ENCODE peak calls at places on chromosomes 4 and X, in four cellular contexts. M, D, W and A are unnamed samples. For H3K4me1, the result is how much of the 10 kb centered on the place peaks cover.

GRCh38 chr4:167903291-167903721 is 189.0 kb upstream of the ANXA10 start:
- DNase-seq in M (no peak), D (peak), W (peak), A (no peak)

GRCh38 chr4:166816901-166817300 is 417.4 kb downstream of the SPOCK3 start:
- DNase-seq in M (no peak), D (no peak), W (peak), A (no peak)

GRCh38 chrX:104913348-104913747 is 307.1 kb downstream of the TEX13A start:
- DNase-seq in M (no peak), D (no peak), W (peak), A (no peak)

GRCh38 chrX:151875270-151876026 is 37.2 kb upstream of the MAGEA4 start:
- DNase-seq in M (no peak), D (no peak), W (no peak), A (no peak)

GRCh38 chr4:55358668-55359067 is 12.6 kb downstream of the SRD5A3 start:
- DNase-seq in M (no peak), D (no peak), W (peak), A (no peak)

GRCh38 chr4:158051401-158052235 is 121.2 kb downstream of the GASK1B start:
- DNase-seq in M (peak), D (no peak), W (peak), A (no peak)

GRCh38 chr4:27018076-27018475 is 157.4 kb downstream of the STIM2 start:
- DNase-seq in M (no peak), D (no peak), W (no peak), A (no peak)

GRCh38 chrX:275967-276587 is 5.1 kb upstream of the PLCXD1 start:
- DNase-seq in M (peak), D (peak), W (peak), A (peak)

GRCh38 chr4:23337292-23337691 is 552.6 kb downstream of the PPARGC1A start:
- DNase-seq in M (no peak), D (no peak), W (no peak), A (no peak)

DNA sequence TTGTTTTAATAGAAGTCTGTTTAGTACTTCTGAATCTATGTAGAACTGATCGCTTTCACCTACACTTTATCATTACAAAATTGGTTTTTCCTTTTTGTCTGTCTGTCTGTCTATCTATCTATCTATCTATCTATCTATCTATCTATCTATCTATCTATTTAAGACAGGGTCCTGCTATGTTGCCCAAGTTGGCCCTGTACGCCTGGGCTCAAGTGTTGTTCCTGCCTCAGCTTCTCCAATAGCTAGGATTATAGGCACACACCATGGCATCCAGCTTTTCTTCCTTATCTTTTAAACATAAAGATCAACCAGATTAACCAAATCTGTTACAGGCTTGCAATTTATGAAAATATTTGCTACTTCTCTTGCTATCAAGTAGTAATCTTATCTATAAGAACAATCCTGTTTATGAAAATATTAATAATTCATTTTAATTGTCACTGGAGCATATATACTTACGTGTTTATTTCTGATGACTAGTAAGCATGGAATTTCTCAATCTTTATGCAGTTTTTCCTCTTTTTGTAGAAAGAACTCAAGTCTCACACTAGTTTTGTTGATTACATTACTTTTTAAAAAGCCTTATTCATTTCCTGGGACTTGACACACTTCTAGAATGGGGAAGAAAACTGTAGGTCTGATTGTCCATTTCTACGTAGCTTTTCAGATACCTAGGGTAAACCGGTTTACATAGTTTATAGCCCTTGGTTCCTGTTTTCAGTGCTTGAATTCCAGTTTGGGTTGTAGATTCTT is 24.6 kb downstream of the KIAA0232 start:
- DNase-seq in M (no peak), D (no peak), W (peak), A (no peak)
- H3K4me1 ChIP-seq in M (under half), D (under half), W (under half), A (under half)

GRCh38 chrX:101080326-101080725 is 1.6 kb downstream of the TMEM35A start:
- DNase-seq in M (no peak), D (no peak), W (no peak), A (no peak)
- H3K4me3 ChIP-seq in M (no peak), D (no peak), W (no peak), A (no peak)

DNA sequence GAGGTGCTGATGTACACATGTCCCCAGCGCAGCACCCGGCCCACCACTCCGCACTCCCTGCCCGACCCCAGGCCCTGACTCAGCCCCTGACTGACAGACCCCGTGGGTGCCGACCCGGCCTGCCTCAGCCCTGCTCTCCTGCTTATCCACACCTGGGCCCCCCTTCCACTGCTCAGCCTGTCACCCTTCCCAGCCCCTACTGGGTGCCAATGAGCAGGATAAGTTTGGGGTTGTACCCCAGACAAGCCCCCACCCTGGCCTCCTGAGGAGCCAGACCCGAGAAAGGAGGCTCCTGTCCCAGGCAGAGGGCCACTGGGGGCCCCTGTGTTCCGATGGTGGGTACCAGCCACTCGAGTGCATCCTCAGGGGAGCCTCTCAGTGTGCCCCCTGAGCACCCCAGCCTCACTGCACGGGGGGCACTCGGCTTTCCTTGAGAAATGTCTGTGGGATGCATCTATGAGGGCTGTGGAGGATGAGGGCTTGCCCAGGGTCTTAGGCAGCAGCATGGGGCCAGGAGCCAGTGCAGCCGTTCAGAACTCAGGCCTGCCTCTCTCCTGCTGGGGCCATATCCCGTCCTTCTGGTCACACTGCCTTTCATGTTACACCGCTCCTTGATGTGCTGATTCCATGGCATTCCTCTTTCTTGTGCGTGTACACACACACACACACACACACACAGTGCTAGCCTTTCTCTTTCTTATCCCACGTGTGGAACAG is 220.0 kb upstream of the PSAPL1 start:
- DNase-seq in M (peak), D (no peak), W (peak), A (peak)
- H3K4me1 ChIP-seq in M (under half), D (under half), W (under half), A (under half)

DNA sequence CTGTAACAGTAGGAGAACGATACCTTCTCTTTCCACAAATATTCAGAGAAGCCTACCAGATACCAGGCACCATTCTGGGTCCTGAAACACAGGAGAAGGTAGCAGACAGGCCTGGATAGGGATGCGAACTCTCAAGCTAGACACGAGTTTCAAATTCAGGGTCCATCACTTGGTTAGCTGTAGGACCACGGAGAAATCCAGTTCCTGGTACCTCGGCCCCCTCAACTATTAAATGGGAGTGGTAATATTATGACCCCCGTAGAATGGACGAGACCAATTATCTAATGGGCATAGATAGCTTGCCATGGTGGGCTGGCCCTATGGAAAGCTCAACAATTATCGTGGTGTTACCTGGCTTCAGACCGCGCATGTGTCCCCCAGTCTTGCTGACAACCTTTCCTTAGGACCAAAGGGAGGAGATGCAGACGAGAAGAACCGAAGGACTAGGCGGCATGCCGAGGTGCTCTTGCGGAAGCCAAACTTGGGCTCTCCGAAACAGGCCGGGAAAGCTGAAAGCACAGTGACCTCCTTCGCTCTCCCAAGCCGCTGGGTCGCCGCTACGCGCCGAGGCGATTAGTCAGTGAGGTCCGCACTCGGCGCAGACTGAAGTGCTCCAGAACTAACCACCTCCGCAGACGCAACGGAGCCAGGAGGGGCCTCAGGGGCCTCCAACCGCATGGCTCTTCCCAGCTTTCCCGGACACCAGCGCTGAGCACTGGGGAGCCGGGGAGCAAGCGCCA is 19.6 kb downstream of the NKX3-2 start:
- DNase-seq in M (peak), D (no peak), W (peak), A (peak)
- H3K4me3 ChIP-seq in M (no peak), D (no peak), W (no peak), A (no peak)

DNA sequence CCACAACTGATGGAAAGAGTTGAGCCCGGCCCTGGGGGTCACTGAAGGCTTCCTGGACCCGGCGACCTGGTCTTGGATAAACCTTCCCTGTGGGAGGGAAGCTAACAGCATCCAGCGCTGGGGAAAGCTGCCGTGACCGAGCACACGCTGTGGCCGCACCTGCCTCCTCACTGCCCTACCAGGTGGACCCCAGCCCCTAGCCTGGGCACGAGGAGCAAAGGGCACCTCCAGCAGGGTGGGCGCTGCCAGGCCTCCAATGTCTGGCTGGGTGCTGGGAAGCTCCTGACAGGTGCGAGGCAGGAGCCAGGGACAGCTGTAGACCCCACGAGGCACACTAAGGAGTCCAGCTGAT is 7.9 kb downstream of the TADA2B start:
- DNase-seq in M (no peak), D (no peak), W (no peak), A (no peak)
- H3K4me1 ChIP-seq in M (under half), D (under half), W (under half), A (under half)